ENCODE peak calls at places on chromosome 7, in eight cellular contexts. T, L, N, W, B, Q, X and P are unnamed samples.

GRCh38 chr7:155908385-155908784 is 96.1 kb upstream of the SHH start:
- DNase-seq in W (no peak), T (no peak), Q (no peak), N (no peak), B (no peak), L (no peak), X (no peak), P (no peak)

GRCh38 chr7:106582365-106582764 is 78.6 kb downstream of the CCDC71L start:
- DNase-seq in L (no peak), Q (no peak), T (no peak), W (no peak), B (no peak), N (no peak), X (no peak), P (no peak)

GRCh38 chr7:106504620-106505019 is 156.3 kb downstream of the CCDC71L start:
- DNase-seq in N (no peak), B (no peak), W (no peak), L (no peak), Q (no peak), T (peak), X (no peak), P (no peak)

GRCh38 chr7:110204527-110204926 is 886.4 kb upstream of the LRRN3 start:
- DNase-seq in N (no peak), X (no peak), L (peak), T (no peak), Q (no peak), B (no peak), W (no peak), P (no peak)

GRCh38 chr7:125661-126060 is 66.7 kb upstream of the FAM20C start:
- DNase-seq in Q (no peak), B (no peak), X (no peak), W (no peak), N (no peak), T (peak), L (no peak), P (no peak)

GRCh38 chr7:116525913-116526857 is 1.3 kb downstream of the CAV1 start:
- DNase-seq in B (peak), T (peak), L (peak), W (no peak), N (peak), X (peak), Q (peak), P (no peak)

GRCh38 chr7:130996205-130996840 is 262.3 kb upstream of the KLF14 start:
- DNase-seq in N (no peak), X (no peak), L (no peak), W (no peak), T (no peak), B (no peak), Q (no peak), P (no peak)

GRCh38 chr7:23804707-23805106 is 94.7 kb downstream of the STK31 start:
- DNase-seq in L (no peak), X (no peak), Q (no peak), B (no peak), T (no peak), N (no peak), W (no peak), P (no peak)

GRCh38 chr7:44977304-44977858 is 1.4 kb downstream of the MYO1G start:
- DNase-seq in N (no peak), L (no peak), W (no peak), Q (no peak), B (peak), X (peak), T (no peak), P (no peak)

GRCh38 chr7:79317728-79318127 is 135.7 kb downstream of the MAGI2 start:
- DNase-seq in L (peak), Q (no peak), T (peak), W (no peak), B (no peak), X (no peak), N (no peak), P (no peak)

GRCh38 chr7:10211861-10212260 is 761.8 kb upstream of the PHF14 start:
- DNase-seq in W (no peak), Q (no peak), T (no peak), N (no peak), X (no peak), L (no peak), B (no peak), P (no peak)

GRCh38 chr7:70383369-70383768 is 748.6 kb upstream of the GALNT17 start:
- DNase-seq in B (no peak), N (peak), L (no peak), W (no peak), T (no peak), X (no peak), Q (no peak), P (no peak)

GRCh38 chr7:50206521-50207250 is 97.8 kb upstream of the IKZF1 start:
- DNase-seq in N (no peak), W (no peak), X (peak), Q (no peak), L (no peak), T (peak), B (no peak), P (no peak)

GRCh38 chr7:113424463-113424862 is 306.1 kb upstream of the SMIM30 start:
- DNase-seq in Q (no peak), N (no peak), T (no peak), L (no peak), B (no peak), W (no peak), X (no peak), P (no peak)

GRCh38 chr7:124649397-124650029 is 116.1 kb downstream of the GPR37 start:
- DNase-seq in W (no peak), B (no peak), X (no peak), T (peak), N (no peak), Q (no peak), L (no peak), P (no peak)

GRCh38 chr7:87223666-87224065 is 4.1 kb upstream of the TMEM243 start:
- DNase-seq in T (no peak), N (no peak), X (no peak), L (no peak), B (no peak), Q (no peak), W (no peak), P (no peak)

GRCh38 chr7:125355899-125356298 is 426.3 kb upstream of the POT1 start:
- DNase-seq in Q (no peak), W (no peak), L (no peak), T (peak), B (no peak), N (no peak), X (no peak), P (no peak)

GRCh38 chr7:82293467-82293866 is 150.1 kb downstream of the CACNA2D1 start:
- DNase-seq in B (no peak), W (no peak), X (no peak), L (no peak), N (no peak), Q (no peak), T (no peak), P (no peak)

GRCh38 chr7:152571031-152571430 is 104.9 kb downstream of the XRCC2 start:
- DNase-seq in N (no peak), T (peak), X (no peak), W (no peak), Q (no peak), L (no peak), B (no peak), P (peak)

GRCh38 chr7:75879771-75880184 is 944 bp downstream of the RHBDD2 start:
- DNase-seq in N (no peak), T (peak), B (no peak), L (no peak), Q (no peak), X (no peak), W (no peak), P (peak)

GRCh38 chr7:99050971-99051370 is 92.9 kb downstream of the SMURF1 start:
- DNase-seq in L (no peak), X (no peak), B (no peak), T (no peak), N (no peak), Q (no peak), W (no peak), P (no peak)

GRCh38 chr7:22645418-22646181 is 81.4 kb upstream of the IL6 start:
- DNase-seq in N (no peak), X (no peak), T (no peak), W (no peak), B (no peak), Q (no peak), L (no peak), P (no peak)

GRCh38 chr7:1705856-1706255 is 35.8 kb downstream of the ELFN1 start:
- DNase-seq in B (peak), N (no peak), Q (no peak), X (no peak), W (no peak), L (no peak), T (no peak), P (no peak)

GRCh38 chr7:50838675-50839377 is 56.1 kb upstream of the GRB10 start:
- DNase-seq in W (no peak), B (no peak), T (no peak), Q (no peak), L (no peak), X (no peak), N (no peak), P (no peak)

GRCh38 chr7:150966002-150966401 is 12.1 kb downstream of the KCNH2 start:
- DNase-seq in W (no peak), Q (no peak), T (no peak), N (no peak), B (no peak), L (no peak), X (no peak), P (no peak)

GRCh38 chr7:38375453-38375852 is 102.0 kb upstream of the TARP start:
- DNase-seq in N (no peak), Q (no peak), T (no peak), B (no peak), W (no peak), L (no peak), X (no peak), P (no peak)

GRCh38 chr7:108460964-108461363 is 4.7 kb upstream of the NRCAM start:
- DNase-seq in L (no peak), X (no peak), B (no peak), W (no peak), Q (no peak), N (no peak), T (no peak), P (no peak)

GRCh38 chr7:105594034-105594433 is 12.7 kb upstream of the EFCAB10 start:
- DNase-seq in T (peak), Q (no peak), W (no peak), X (no peak), L (no peak), N (no peak), B (no peak), P (peak)

GRCh38 chr7:95772298-95772770 is at the start of gene DYNC1I1:
- DNase-seq in X (no peak), Q (peak), N (peak), W (no peak), L (peak), T (peak), B (no peak), P (peak)

GRCh38 chr7:5709347-5709950 is 72.0 kb downstream of the RNF216 start:
- DNase-seq in W (no peak), Q (no peak), N (no peak), L (no peak), X (no peak), T (no peak), B (no peak), P (no peak)

GRCh38 chr7:2621061-2621828 is 10.5 kb upstream of the TTYH3 start:
- DNase-seq in X (no peak), W (no peak), B (no peak), Q (no peak), L (peak), N (no peak), T (no peak), P (no peak)

GRCh38 chr7:108091461-108091831 is 38.7 kb downstream of the LAMB4 start:
- DNase-seq in W (no peak), X (no peak), T (no peak), N (no peak), L (no peak), B (no peak), Q (no peak), P (no peak)

GRCh38 chr7:122884186-122884585 is 2.1 kb downstream of the CADPS2 start:
- DNase-seq in L (no peak), T (no peak), X (no peak), W (no peak), B (no peak), N (no peak), Q (no peak), P (no peak)